ENCODE peak calls at places on chromosomes 4 and X, in nine cellular contexts. U, M, P, Z, C, L, A, G and S are unnamed samples.
A peak's percentile ranks its signal among the peaks of the same experiment; 100 is the strongest.

GRCh38 chr4:22462693-22463092 is 53.2 kb downstream of the ADGRA3 start:
- DNase-seq in P (no peak), U (no peak), A (no peak), M (no peak), L (no peak), G (no peak), C (no peak), Z (no peak), S (no peak)

GRCh38 chr4:113760094-113760851 is 1.3 kb downstream of the CAMK2D start:
- DNase-seq in C (no peak), U (peak; percentile 63), Z (no peak), L (peak; percentile 50), A (no peak), M (peak; percentile 36), G (peak; percentile 37), P (peak; percentile 12), S (peak; percentile 53)

GRCh38 chr4:1715002-1715761 is 3.1 kb upstream of the SLBP start:
- DNase-seq in U (peak; percentile 13), L (no peak), M (no peak), Z (no peak), A (no peak), P (no peak), G (no peak), C (no peak), S (no peak)

GRCh38 chrX:103063191-103063845 is 653 bp downstream of the BEX1 start:
- DNase-seq in Z (no peak), G (peak; percentile 22), A (no peak), L (no peak), U (peak; percentile 52), P (peak; percentile 76), C (no peak), M (no peak), S (peak; percentile 1)

GRCh38 chr4:81164126-81164525 is 50.9 kb downstream of the PRKG2 start:
- DNase-seq in Z (no peak), U (no peak), P (no peak), G (no peak), A (no peak), C (no peak), L (no peak), M (no peak), S (no peak)

GRCh38 chr4:145406970-145407369 is 74.7 kb upstream of the SMAD1 start:
- DNase-seq in P (no peak), L (no peak), Z (no peak), G (no peak), U (no peak), C (no peak), A (no peak), M (no peak), S (no peak)

GRCh38 chr4:172546782-172547181 is 621.8 kb upstream of the GALNT7 start:
- DNase-seq in C (no peak), L (no peak), G (no peak), U (no peak), Z (no peak), P (no peak), M (no peak), A (no peak), S (no peak)

GRCh38 chr4:93467484-93468155 is 360.9 kb upstream of the ATOH1 start:
- DNase-seq in A (no peak), P (no peak), Z (no peak), L (no peak), M (no peak), C (no peak), U (no peak), G (no peak), S (peak; percentile 83)

GRCh38 chr4:1728061-1728980 is 7.0 kb downstream of the TACC3 start:
- DNase-seq in Z (no peak), C (no peak), P (no peak), M (no peak), G (no peak), U (no peak), L (no peak), A (no peak), S (no peak)

GRCh38 chr4:83629945-83630684 is 94.2 kb downstream of the GPAT3 start:
- DNase-seq in M (no peak), L (peak; percentile 71), G (no peak), P (no peak), A (peak; percentile 71), C (no peak), U (peak; percentile 59), Z (peak; percentile 44), S (peak; percentile 83)

GRCh38 chr4:114890773-114891172 is 222.6 kb downstream of the NDST4 start:
- DNase-seq in C (no peak), P (no peak), G (no peak), U (no peak), L (no peak), Z (no peak), A (no peak), M (no peak), S (peak; percentile 14)

GRCh38 chr4:139764686-139765085 is 99.1 kb downstream of the MGST2 start:
- DNase-seq in M (no peak), U (no peak), G (no peak), A (no peak), L (no peak), C (no peak), P (no peak), Z (no peak), S (no peak)

GRCh38 chr4:1502501-1502886 is 96.3 kb upstream of the NKX1-1 start:
- DNase-seq in U (no peak), C (peak; percentile 66), P (no peak), M (no peak), Z (no peak), G (no peak), L (no peak), A (no peak), S (no peak)

GRCh38 chrX:152884171-152884570 is 13.7 kb upstream of the ZNF185 start:
- DNase-seq in U (no peak), A (no peak), M (no peak), P (no peak), L (no peak), C (no peak), Z (no peak), G (no peak), S (no peak)